ENCODE peak calls at places on chromosome 19, in five cellular contexts. One of them, this sample, is unnamed.

GRCh38 chr19:1624458-1624857 is 19.2 kb upstream of the UQCR11 start:
- DNase-seq in Panc1: no peak
- DNase-seq in kidney: no peak
- DNase-seq in breast epithelium: no peak
- DNase-seq in colonic mucosa: peak; percentile 52
- DNase-seq in this sample: peak; percentile 35

GRCh38 chr19:12773571-12773970 is 1.8 kb downstream of the HOOK2 start:
- DNase-seq in Panc1: no peak
- DNase-seq in kidney: no peak
- DNase-seq in breast epithelium: no peak
- DNase-seq in colonic mucosa: no peak
- DNase-seq in this sample: no peak

GRCh38 chr19:14139944-14140343 is 3.6 kb upstream of the ASF1B start:
- DNase-seq in Panc1: no peak
- DNase-seq in kidney: no peak
- DNase-seq in breast epithelium: no peak
- DNase-seq in colonic mucosa: no peak
- DNase-seq in this sample: no peak

GRCh38 chr19:44732235-44733014 is 16.1 kb upstream of the BCL3 start:
- DNase-seq in Panc1: no peak
- DNase-seq in kidney: no peak
- DNase-seq in breast epithelium: no peak
- DNase-seq in colonic mucosa: no peak
- DNase-seq in this sample: no peak

GRCh38 chr19:35045667-35046300 is 4.3 kb downstream of the HPN start:
- DNase-seq in Panc1: no peak
- DNase-seq in kidney: no peak
- DNase-seq in breast epithelium: no peak
- DNase-seq in colonic mucosa: no peak
- DNase-seq in this sample: no peak

GRCh38 chr19:33511346-33511745 is 10.2 kb downstream of the PEPD start:
- DNase-seq in Panc1: no peak
- DNase-seq in kidney: no peak
- DNase-seq in breast epithelium: no peak
- DNase-seq in colonic mucosa: no peak
- DNase-seq in this sample: no peak

GRCh38 chr19:11539495-11540365 is 1.1 kb downstream of the CNN1 start:
- DNase-seq in Panc1: no peak
- DNase-seq in kidney: no peak
- DNase-seq in breast epithelium: peak; percentile 67
- DNase-seq in colonic mucosa: no peak
- DNase-seq in this sample: no peak

GRCh38 chr19:55545913-55546495 is 661 bp upstream of the SBK3 start:
- DNase-seq in Panc1: no peak
- DNase-seq in kidney: no peak
- DNase-seq in breast epithelium: no peak
- DNase-seq in colonic mucosa: no peak
- DNase-seq in this sample: no peak

DNA sequence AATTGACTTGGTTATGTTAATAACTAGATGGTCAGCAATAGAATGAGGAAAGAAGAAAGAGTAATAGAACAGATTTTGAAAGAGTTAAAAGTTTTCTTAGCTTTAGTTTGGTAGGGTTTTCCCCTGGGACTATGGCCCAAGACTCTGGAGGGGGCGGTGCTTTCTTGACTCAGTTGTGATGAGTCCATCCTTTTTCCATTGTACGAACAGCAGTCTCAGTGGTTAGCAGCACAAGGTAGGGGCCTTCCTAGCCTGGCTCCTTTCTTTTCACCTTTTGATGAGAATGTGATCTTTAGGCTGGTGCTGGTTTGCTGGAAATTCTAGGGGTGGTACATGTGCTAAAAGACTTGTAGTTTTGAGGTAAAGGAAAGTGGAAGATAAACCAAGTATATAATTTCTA is 38.8 kb downstream of the ZNF506 start:
- DNase-seq in Panc1: no peak
- DNase-seq in kidney: no peak
- DNase-seq in breast epithelium: no peak
- DNase-seq in colonic mucosa: no peak
- DNase-seq in this sample: no peak
- TF ChIP-seq CTCF in Panc1: no peak
- TF ChIP-seq CTCF in kidney: no peak
- TF ChIP-seq CTCF in breast epithelium: no peak
- TF ChIP-seq CTCF in colonic mucosa: no peak
- TF ChIP-seq CTCF in this sample: no peak

GRCh38 chr19:45761714-45762113 is 7.3 kb downstream of the SIX5 start:
- DNase-seq in Panc1: no peak
- DNase-seq in kidney: no peak
- DNase-seq in breast epithelium: no peak
- DNase-seq in colonic mucosa: no peak
- DNase-seq in this sample: no peak
- H3K27ac ChIP-seq in Panc1: no peak overlapping the region
- H3K27ac ChIP-seq in kidney: no peak overlapping the region
- H3K27ac ChIP-seq in breast epithelium: no peak overlapping the region
- H3K27ac ChIP-seq in colonic mucosa: no peak overlapping the region
- H3K27ac ChIP-seq in this sample: no peak overlapping the region

GRCh38 chr19:43594710-43595604 is 977 bp downstream of the IRGQ start:
- DNase-seq in Panc1: no peak
- DNase-seq in kidney: peak; percentile 89
- DNase-seq in breast epithelium: no peak
- DNase-seq in colonic mucosa: peak; percentile 61
- DNase-seq in this sample: peak; percentile 62

GRCh38 chr19:43595605-43595998 is 332 bp downstream of the IRGQ start:
- DNase-seq in Panc1: no peak
- DNase-seq in kidney: no peak
- DNase-seq in breast epithelium: peak; percentile 37
- DNase-seq in colonic mucosa: peak; percentile 37
- DNase-seq in this sample: no peak

GRCh38 chr19:43594081-43594697 is 1.7 kb downstream of the IRGQ start:
- DNase-seq in Panc1: no peak
- DNase-seq in kidney: no peak
- DNase-seq in breast epithelium: no peak
- DNase-seq in colonic mucosa: no peak
- DNase-seq in this sample: no peak

GRCh38 chr19:43596842-43597461 is 557 bp downstream of the ZNF576 start:
- DNase-seq in Panc1: no peak
- DNase-seq in kidney: no peak
- DNase-seq in breast epithelium: no peak
- DNase-seq in colonic mucosa: no peak
- DNase-seq in this sample: no peak

GRCh38 chr19:43595999-43596841 is at the start of the genes IRGQ and ZNF576:
- DNase-seq in Panc1: peak; percentile 93
- DNase-seq in kidney: peak; percentile 100
- DNase-seq in breast epithelium: peak; percentile 100
- DNase-seq in colonic mucosa: peak; percentile 100
- DNase-seq in this sample: peak; percentile 100
- TF ChIP-seq CTCF in Panc1: no peak
- TF ChIP-seq CTCF in kidney: no peak
- TF ChIP-seq CTCF in breast epithelium: peak; percentile 25
- TF ChIP-seq CTCF in colonic mucosa: no peak
- TF ChIP-seq CTCF in this sample: no peak

GRCh38 chr19:46732966-46733692 is 12.7 kb upstream of the FKRP start:
- DNase-seq in Panc1: no peak
- DNase-seq in kidney: no peak
- DNase-seq in breast epithelium: no peak
- DNase-seq in colonic mucosa: no peak
- DNase-seq in this sample: no peak
- H3K27ac ChIP-seq in Panc1: no peak overlapping the region
- H3K27ac ChIP-seq in kidney: no peak overlapping the region
- H3K27ac ChIP-seq in breast epithelium: no peak overlapping the region
- H3K27ac ChIP-seq in colonic mucosa: peak overlapping the region; percentile 36
- H3K27ac ChIP-seq in this sample: no peak overlapping the region

DNA sequence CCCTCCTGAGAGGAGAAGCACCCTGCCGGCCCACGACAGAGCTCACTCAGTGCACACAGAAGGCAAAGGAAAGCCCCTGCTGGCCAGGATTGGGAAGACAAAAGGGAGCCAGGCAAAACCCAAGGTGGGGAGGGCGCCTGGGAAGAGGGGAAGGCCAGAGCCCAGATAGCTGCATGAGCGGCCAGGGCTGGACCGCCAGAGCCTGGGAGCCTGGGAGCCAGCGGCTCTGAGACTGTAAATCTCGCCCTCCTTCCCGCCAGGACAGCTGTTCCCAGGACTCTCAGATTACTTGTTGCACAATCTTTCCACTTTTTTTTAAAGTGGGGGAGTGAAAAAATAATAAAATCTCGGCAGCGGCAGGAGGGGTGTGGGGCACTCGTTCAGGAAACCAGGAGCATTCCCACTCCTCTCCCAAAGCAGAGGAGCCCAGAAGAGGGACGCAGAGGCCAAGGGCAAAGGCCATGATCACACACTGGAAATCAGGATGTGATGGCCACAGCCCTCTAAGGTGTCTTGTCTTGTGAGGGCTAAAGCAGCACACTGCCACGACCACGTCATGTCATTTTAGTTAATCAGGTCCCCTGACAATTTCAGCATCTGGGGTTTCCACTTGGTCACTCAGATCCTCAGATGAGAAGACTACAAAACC is 19.6 kb upstream of the EPHX3 start:
- DNase-seq in Panc1: no peak
- DNase-seq in kidney: peak; percentile 95
- DNase-seq in breast epithelium: peak; percentile 58
- DNase-seq in colonic mucosa: peak; percentile 56
- DNase-seq in this sample: no peak
- TF ChIP-seq CTCF in Panc1: no peak
- TF ChIP-seq CTCF in kidney: no peak
- TF ChIP-seq CTCF in breast epithelium: peak; percentile 44
- TF ChIP-seq CTCF in colonic mucosa: no peak
- TF ChIP-seq CTCF in this sample: no peak

GRCh38 chr19:17110599-17110966 is 35.0 kb downstream of the MYO9B start:
- DNase-seq in Panc1: no peak
- DNase-seq in kidney: no peak
- DNase-seq in breast epithelium: no peak
- DNase-seq in colonic mucosa: no peak
- DNase-seq in this sample: no peak
- H3K27ac ChIP-seq in Panc1: no peak overlapping the region
- H3K27ac ChIP-seq in kidney: no peak overlapping the region
- H3K27ac ChIP-seq in breast epithelium: peak overlapping the region; percentile 87
- H3K27ac ChIP-seq in colonic mucosa: peak overlapping the region; percentile 49
- H3K27ac ChIP-seq in this sample: peak overlapping the region; percentile 21

DNA sequence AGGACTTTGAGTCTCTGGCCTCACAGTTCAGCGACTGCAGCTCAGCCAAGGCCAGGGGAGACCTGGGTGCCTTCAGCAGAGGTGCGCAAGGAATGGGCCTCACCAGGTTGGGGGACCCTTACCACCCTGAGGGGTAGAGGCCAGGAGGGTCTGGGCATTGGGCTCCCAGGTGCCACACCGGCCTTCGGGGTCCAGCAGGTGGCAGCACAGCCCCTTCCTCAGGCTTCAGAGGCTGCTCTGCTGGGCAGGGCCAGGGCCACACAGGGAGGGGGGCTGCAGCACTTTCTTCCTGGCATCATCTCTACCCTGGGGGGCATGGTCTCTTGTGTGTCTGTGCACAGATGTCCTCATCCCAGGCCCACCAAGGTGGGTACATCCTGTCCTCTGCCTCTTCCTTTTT is 12.9 kb downstream of the PIN1 start:
- DNase-seq in Panc1: no peak
- DNase-seq in kidney: no peak
- DNase-seq in breast epithelium: no peak
- DNase-seq in colonic mucosa: no peak
- DNase-seq in this sample: peak; percentile 32
- TF ChIP-seq CTCF in Panc1: peak; percentile 70
- TF ChIP-seq CTCF in kidney: no peak
- TF ChIP-seq CTCF in breast epithelium: no peak
- TF ChIP-seq CTCF in colonic mucosa: peak; percentile 24
- TF ChIP-seq CTCF in this sample: peak; percentile 71

GRCh38 chr19:57888494-57889231 is at the start of gene ZNF814:
- DNase-seq in Panc1: no peak
- DNase-seq in kidney: peak; percentile 92
- DNase-seq in breast epithelium: peak; percentile 86
- DNase-seq in colonic mucosa: peak; percentile 90
- DNase-seq in this sample: peak; percentile 82
- H3K27ac ChIP-seq in Panc1: no peak within 1 kb of the TSS
- H3K27ac ChIP-seq in kidney: peak within 1 kb of the TSS; percentile 76
- H3K27ac ChIP-seq in breast epithelium: peak within 1 kb of the TSS; percentile 64
- H3K27ac ChIP-seq in colonic mucosa: no peak within 1 kb of the TSS
- H3K27ac ChIP-seq in this sample: peak within 1 kb of the TSS; percentile 52

DNA sequence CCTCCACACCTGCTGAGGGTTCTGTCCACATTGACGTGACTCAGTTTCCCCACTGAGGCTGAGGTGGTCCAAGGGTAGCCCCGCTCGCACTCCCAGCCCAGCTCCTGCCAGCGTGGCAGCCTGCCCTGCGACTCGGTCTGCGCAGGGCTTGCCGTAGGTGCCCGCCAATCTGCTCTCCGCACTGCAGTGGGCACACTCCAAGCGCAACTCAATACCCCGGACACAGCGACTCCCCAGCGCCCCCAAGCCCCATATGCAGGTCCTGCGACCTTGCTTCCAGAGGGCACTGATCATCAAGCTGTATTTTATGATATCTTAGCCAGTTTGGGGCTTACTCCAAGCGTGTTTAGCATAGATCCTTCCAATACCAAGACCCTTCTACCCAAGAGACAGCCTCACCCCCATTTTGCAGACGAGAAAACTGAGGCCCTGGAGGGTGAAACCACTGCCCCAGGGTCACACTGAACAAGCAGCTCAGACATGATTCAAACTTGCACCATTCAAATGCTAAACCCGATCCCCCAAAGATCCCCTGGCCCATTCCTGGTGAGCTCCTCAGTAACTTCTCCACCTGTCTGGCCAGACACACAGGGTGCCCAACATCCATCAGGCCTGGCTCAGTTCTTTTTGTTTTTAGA is 13.5 kb downstream of the PTPRS start:
- DNase-seq in Panc1: no peak
- DNase-seq in kidney: no peak
- DNase-seq in breast epithelium: no peak
- DNase-seq in colonic mucosa: no peak
- DNase-seq in this sample: no peak
- TF ChIP-seq CTCF in Panc1: no peak
- TF ChIP-seq CTCF in kidney: no peak
- TF ChIP-seq CTCF in breast epithelium: no peak
- TF ChIP-seq CTCF in colonic mucosa: no peak
- TF ChIP-seq CTCF in this sample: no peak

GRCh38 chr19:7224205-7224833 is 69.9 kb downstream of the INSR start:
- DNase-seq in Panc1: no peak
- DNase-seq in kidney: no peak
- DNase-seq in breast epithelium: peak; percentile 71
- DNase-seq in colonic mucosa: peak; percentile 65
- DNase-seq in this sample: no peak
- H3K27ac ChIP-seq in Panc1: no peak overlapping the region
- H3K27ac ChIP-seq in kidney: peak overlapping the region; percentile 41
- H3K27ac ChIP-seq in breast epithelium: peak overlapping the region; percentile 80
- H3K27ac ChIP-seq in colonic mucosa: no peak overlapping the region
- H3K27ac ChIP-seq in this sample: no peak overlapping the region